ENCODE peak calls at places on chromosome 14, in six cellular contexts. D, M, H, Z, O and A are unnamed samples.

GRCh38 chr14:21061347-21061668 is 3.7 kb downstream of the RNASE8 start:
- DNase-seq in D (no peak), M (no peak), H (no peak), Z (no peak), O (no peak), A (no peak)

GRCh38 chr14:21088687-21089086 is 9.8 kb downstream of the ZNF219 start:
- DNase-seq in D (no peak), M (no peak), H (no peak), Z (no peak), O (no peak), A (no peak)

GRCh38 chr14:24783791-24784190 is 149.8 kb upstream of the GZMB start:
- DNase-seq in D (no peak), M (no peak), H (no peak), Z (no peak), O (no peak), A (no peak)

GRCh38 chr14:67343601-67344230 is 15.9 kb downstream of the ATP6V1D start:
- DNase-seq in D (no peak), M (no peak), H (no peak), Z (peak), O (no peak), A (peak)

GRCh38 chr14:71116206-71117122 is 209.2 kb downstream of the PCNX1 start:
- DNase-seq in D (no peak), M (peak), H (no peak), Z (no peak), O (no peak), A (no peak)

GRCh38 chr14:98296895-98297294 is 975.1 kb downstream of the BCL11B start:
- DNase-seq in D (no peak), M (no peak), H (no peak), Z (no peak), O (no peak), A (no peak)

GRCh38 chr14:50064993-50065392 is 51.4 kb downstream of the VCPKMT start:
- DNase-seq in D (no peak), M (no peak), H (no peak), Z (peak), O (peak), A (peak)

GRCh38 chr14:91924871-91925726 is 22.4 kb downstream of the FBLN5 start:
- DNase-seq in D (no peak), M (no peak), H (no peak), Z (peak), O (no peak), A (peak)

GRCh38 chr14:59707778-59708635 is 131.4 kb upstream of the CCDC175 start:
- DNase-seq in D (no peak), M (no peak), H (no peak), Z (no peak), O (peak), A (peak)

GRCh38 chr14:20606902-20607242 is 15.7 kb upstream of the RNASE12 start:
- DNase-seq in D (no peak), M (no peak), H (no peak), Z (no peak), O (no peak), A (no peak)

GRCh38 chr14:53044486-53044885 is 93.6 kb upstream of the FERMT2 start:
- DNase-seq in D (no peak), M (no peak), H (no peak), Z (no peak), O (peak), A (peak)

GRCh38 chr14:39988939-39989338 is 556.7 kb upstream of the FBXO33 start:
- DNase-seq in D (no peak), M (peak), H (no peak), Z (peak), O (peak), A (peak)

GRCh38 chr14:31419179-31420012 is 954 bp downstream of the HEATR5A start:
- DNase-seq in D (no peak), M (no peak), H (no peak), Z (peak), O (peak), A (peak)

GRCh38 chr14:68979722-68980552 is 835 bp upstream of the ACTN1 start:
- DNase-seq in D (no peak), M (no peak), H (peak), Z (peak), O (peak), A (peak)

GRCh38 chr14:98928418-98928817 is 343.6 kb downstream of the BCL11B start:
- DNase-seq in D (no peak), M (no peak), H (no peak), Z (no peak), O (no peak), A (no peak)

GRCh38 chr14:73008501-73008900 is 18.4 kb downstream of the ZFYVE1 start:
- DNase-seq in D (no peak), M (no peak), H (no peak), Z (no peak), O (peak), A (peak)

GRCh38 chr14:68772761-68773381 is 20.0 kb downstream of the ZFP36L1 start:
- DNase-seq in D (no peak), M (no peak), H (no peak), Z (no peak), O (no peak), A (no peak)

GRCh38 chr14:91835920-91836843 is 31.2 kb downstream of the TC2N start:
- DNase-seq in D (no peak), M (no peak), H (peak), Z (peak), O (no peak), A (peak)

GRCh38 chr14:62289471-62289870 is 527.3 kb downstream of the SNAPC1 start:
- DNase-seq in D (no peak), M (no peak), H (no peak), Z (no peak), O (peak), A (no peak)

GRCh38 chr14:89638888-89639287 is 221.9 kb upstream of the FOXN3 start:
- DNase-seq in D (no peak), M (no peak), H (no peak), Z (no peak), O (no peak), A (no peak)

GRCh38 chr14:60637490-60638452 is 11.5 kb downstream of the SIX1 start:
- DNase-seq in D (no peak), M (no peak), H (no peak), Z (peak), O (peak), A (peak)

GRCh38 chr14:23865502-23865901 is 88.1 kb upstream of the DHRS4 start:
- DNase-seq in D (no peak), M (no peak), H (no peak), Z (peak), O (no peak), A (no peak)

GRCh38 chr14:79584679-79585078 is 626.6 kb downstream of the DIO2 start:
- DNase-seq in D (peak), M (no peak), H (no peak), Z (peak), O (peak), A (peak)

GRCh38 chr14:100900837-100901390 is 2.6 kb downstream of the RTL1 start:
- DNase-seq in D (no peak), M (peak), H (peak), Z (no peak), O (no peak), A (peak)
- TF ChIP-seq CTCF in D (peak), M (peak), H (no peak), Z (peak), O (peak), A (peak)

GRCh38 chr14:105247715-105248367 is 492 bp upstream of the BTBD6 start:
- DNase-seq in D (no peak), M (no peak), H (no peak), Z (no peak), O (no peak), A (no peak)
- H3K4me3 ChIP-seq in D (peak), M (no peak), H (peak), Z (peak), O (peak), A (peak)

GRCh38 chr14:36059531-36059930 is 117.0 kb downstream of the PTCSC3 start:
- DNase-seq in D (no peak), M (no peak), H (no peak), Z (no peak), O (no peak), A (no peak)
- TF ChIP-seq CTCF in D (no peak), M (no peak), H (no peak), Z (no peak), O (no peak), A (no peak)

GRCh38 chr14:25955772-25956171 is 642.1 kb downstream of the NOVA1 start:
- DNase-seq in D (no peak), M (no peak), H (no peak), Z (no peak), O (no peak), A (no peak)

GRCh38 chr14:25953532-25954144 is 644.2 kb downstream of the NOVA1 start:
- DNase-seq in D (no peak), M (no peak), H (peak), Z (peak), O (peak), A (peak)
- H3K4me3 ChIP-seq in D (no peak), M (no peak), H (no peak), Z (no peak), O (no peak), A (no peak)

GRCh38 chr14:93984987-93985410 is 8.6 kb upstream of the ASB2 start:
- DNase-seq in D (peak), M (peak), H (no peak), Z (peak), O (peak), A (peak)

GRCh38 chr14:93989939-93990338 is 7.2 kb upstream of the CCDC197 start:
- DNase-seq in D (no peak), M (peak), H (no peak), Z (no peak), O (no peak), A (no peak)

GRCh38 chr14:93986972-93987371 is 10.1 kb upstream of the CCDC197 start:
- DNase-seq in D (no peak), M (no peak), H (no peak), Z (no peak), O (no peak), A (no peak)

GRCh38 chr14:93987815-93988476 is 9.2 kb upstream of the CCDC197 start:
- DNase-seq in D (no peak), M (no peak), H (no peak), Z (no peak), O (no peak), A (no peak)

DNA sequence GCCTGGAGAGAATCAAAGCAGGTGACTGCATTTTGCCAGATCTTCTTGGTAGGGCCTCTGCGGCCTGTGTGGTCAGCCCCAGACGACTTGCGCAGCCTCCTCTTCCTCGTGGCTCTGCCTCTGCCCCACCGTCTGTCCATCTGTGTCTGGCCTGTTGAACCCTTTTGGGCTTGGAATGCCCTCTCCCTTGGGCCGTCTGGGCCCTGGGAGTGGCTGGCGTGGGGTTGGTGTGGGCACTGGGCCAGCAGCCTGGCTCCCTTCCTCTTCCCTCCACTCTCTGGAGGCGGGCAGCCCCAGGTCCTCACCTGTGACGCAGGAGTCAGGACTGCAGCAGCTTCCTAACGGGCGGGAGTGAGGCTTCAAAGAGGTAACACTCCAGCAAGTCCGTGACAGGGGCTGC is 9.7 kb upstream of the CCDC197 start:
- DNase-seq in D (no peak), M (no peak), H (no peak), Z (peak), O (no peak), A (no peak)
- TF ChIP-seq CTCF in D (no peak), M (no peak), H (no peak), Z (no peak), O (no peak), A (no peak)

DNA sequence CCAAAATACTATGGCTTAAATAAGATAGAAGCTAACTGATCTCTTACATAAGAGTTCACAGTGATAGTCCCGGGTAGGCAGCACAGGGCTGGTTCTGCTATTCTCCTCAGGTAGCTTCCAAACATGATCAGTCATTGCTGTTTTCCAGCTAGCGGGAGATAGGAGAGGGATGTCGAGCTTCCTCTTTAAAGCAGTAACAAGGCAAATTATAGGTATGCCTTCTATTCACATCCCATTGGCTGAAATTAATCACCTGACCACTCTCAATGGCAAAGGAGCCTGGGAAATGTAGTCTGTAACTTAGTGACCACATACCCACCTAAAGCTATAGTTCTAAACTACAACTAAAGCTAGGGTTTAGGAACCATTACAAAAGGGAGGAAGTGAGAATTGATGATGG is 34.5 kb upstream of the VRK1 start:
- DNase-seq in D (peak), M (peak), H (no peak), Z (peak), O (peak), A (peak)
- H3K4me3 ChIP-seq in D (no peak), M (peak), H (no peak), Z (no peak), O (no peak), A (no peak)

DNA sequence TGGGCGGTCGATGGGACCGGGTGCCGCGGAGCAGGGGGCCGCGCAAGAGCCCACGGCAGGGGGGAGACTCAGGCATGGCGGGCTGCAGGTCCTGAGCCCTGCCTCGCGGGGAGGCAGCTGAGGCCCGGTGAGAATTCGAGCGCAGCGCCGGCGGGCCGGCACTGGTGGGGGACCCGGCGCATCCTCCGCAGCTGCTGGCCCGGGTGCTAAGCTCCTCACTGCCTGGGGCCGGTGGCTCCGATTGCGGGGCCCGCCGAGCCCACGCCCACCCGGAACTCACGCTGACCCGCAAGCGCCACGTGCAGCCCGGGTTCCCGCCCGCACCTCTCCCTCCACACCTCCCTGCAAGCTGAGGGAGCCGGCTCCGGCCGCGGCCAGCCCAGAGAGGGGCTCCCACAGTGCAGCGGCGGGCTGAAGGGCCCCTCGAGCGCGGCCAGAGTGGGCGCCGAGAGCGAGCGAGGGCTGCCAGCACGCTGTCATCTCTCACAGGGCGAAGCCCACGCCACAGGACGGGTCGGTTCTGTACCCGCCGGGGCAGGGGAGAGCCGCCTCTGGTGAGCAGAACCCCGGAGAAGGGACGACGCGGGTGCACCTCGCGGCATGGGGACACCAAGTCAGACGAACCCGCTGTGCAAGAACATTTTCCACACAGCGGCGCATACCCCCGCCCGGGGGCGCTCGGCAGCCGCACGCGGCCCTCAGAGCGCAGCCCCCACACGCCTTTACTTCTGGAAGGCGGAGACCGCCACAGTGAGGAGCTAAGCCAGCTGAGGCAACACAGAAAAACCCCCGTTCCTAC is 1.2 kb upstream of the SIVA1 start:
- DNase-seq in D (no peak), M (no peak), H (no peak), Z (no peak), O (no peak), A (no peak)
- TF ChIP-seq CTCF in D (no peak), M (no peak), H (no peak), Z (no peak), O (no peak), A (no peak)